ENCODE peak calls at places on chromosome 13, in seven cellular contexts. D is stomach, R is B cell, M is DMS53, B is RPMI8226, Q is thoracic aorta, I is ELF-1. X is an unnamed sample.

GRCh38 chr13:45231722-45232121 is 30.9 kb upstream of the KCTD4 start:
- DNase-seq in B (no peak), R (no peak), I (no peak), M (peak), Q (no peak), D (no peak), X (peak)

GRCh38 chr13:104984296-104984818 is 1551.1 kb downstream of the EFNB2 start:
- DNase-seq in I (no peak), R (no peak), D (peak), B (peak), M (peak), Q (no peak), X (peak)

GRCh38 chr13:22108283-22108897 is 437.5 kb downstream of the FGF9 start:
- DNase-seq in M (no peak), R (no peak), D (no peak), B (no peak), I (no peak), Q (no peak), X (no peak)

GRCh38 chr13:51550151-51550550 is 34.1 kb upstream of the WDFY2 start:
- DNase-seq in R (no peak), Q (no peak), D (no peak), B (no peak), M (no peak), I (no peak), X (no peak)

GRCh38 chr13:105971720-105972119 is 563.7 kb downstream of the EFNB2 start:
- DNase-seq in B (no peak), M (no peak), D (no peak), I (no peak), Q (no peak), R (no peak), X (no peak)

GRCh38 chr13:21058361-21058760 is 3.0 kb downstream of the LATS2 start:
- DNase-seq in M (no peak), Q (no peak), D (no peak), I (no peak), B (no peak), R (no peak), X (peak)

GRCh38 chr13:45749026-45749759 is 47.1 kb downstream of the CBY2 start:
- DNase-seq in D (no peak), M (no peak), R (no peak), Q (no peak), I (peak), B (no peak), X (no peak)

GRCh38 chr13:109629737-109630136 is 156.6 kb downstream of the IRS2 start:
- DNase-seq in Q (no peak), B (no peak), M (no peak), R (no peak), D (no peak), I (no peak), X (no peak)

GRCh38 chr13:42401376-42401775 is 129.4 kb downstream of the AKAP11 start:
- DNase-seq in I (no peak), B (no peak), D (no peak), Q (no peak), R (no peak), M (no peak), X (no peak)

GRCh38 chr13:87498681-87499080 is 172.5 kb upstream of the SLITRK5 start:
- DNase-seq in I (no peak), M (no peak), D (no peak), R (no peak), B (peak), Q (no peak), X (peak)

GRCh38 chr13:47484564-47484963 is 516.5 kb downstream of the SUCLA2 start:
- DNase-seq in M (peak), Q (no peak), R (no peak), D (no peak), I (no peak), B (no peak), X (peak)

GRCh38 chr13:27183561-27184147 is 12.0 kb upstream of the USP12 start:
- DNase-seq in M (peak), D (no peak), R (no peak), B (no peak), I (no peak), Q (no peak), X (peak)

GRCh38 chr13:30033681-30034447 is 183.4 kb upstream of the UBL3 start:
- DNase-seq in I (no peak), B (no peak), Q (no peak), D (no peak), M (peak), R (no peak), X (peak)

GRCh38 chr13:77112961-77113360 is 86.0 kb upstream of the FBXL3 start:
- DNase-seq in R (no peak), Q (no peak), D (no peak), M (no peak), I (no peak), B (no peak), X (no peak)

GRCh38 chr13:106477303-106477702 is 58.2 kb downstream of the EFNB2 start:
- DNase-seq in B (no peak), D (no peak), M (peak), Q (no peak), R (no peak), I (no peak), X (no peak)

GRCh38 chr13:59360108-59360507 is 803.6 kb downstream of the DIAPH3 start:
- DNase-seq in D (no peak), Q (no peak), M (no peak), R (no peak), B (no peak), I (peak), X (no peak)

GRCh38 chr13:38255600-38255999 is 94.1 kb upstream of the UFM1 start:
- DNase-seq in D (no peak), R (no peak), Q (no peak), B (no peak), M (no peak), I (peak), X (no peak)

GRCh38 chr13:33446821-33447481 is 161.4 kb upstream of the STARD13 start:
- DNase-seq in Q (no peak), M (no peak), R (no peak), B (no peak), I (peak), D (peak), X (no peak)

GRCh38 chr13:94020833-94021232 is 458.6 kb downstream of the DCT start:
- DNase-seq in M (peak), D (no peak), R (no peak), B (no peak), I (no peak), Q (no peak), X (peak)

GRCh38 chr13:110173247-110173818 is 133.6 kb downstream of the COL4A1 start:
- DNase-seq in Q (no peak), D (no peak), I (no peak), M (peak), B (no peak), R (no peak), X (no peak)

GRCh38 chr13:26442541-26442940 is 114.9 kb upstream of the WASF3 start:
- DNase-seq in M (no peak), B (no peak), D (no peak), I (no peak), R (no peak), Q (no peak), X (no peak)

GRCh38 chr13:28129911-28130693 is 8.2 kb upstream of the PAN3 start:
- DNase-seq in R (no peak), M (no peak), Q (no peak), I (no peak), B (no peak), D (no peak), X (peak)

GRCh38 chr13:34588362-34588761 is 353.7 kb upstream of the NBEA start:
- DNase-seq in B (no peak), Q (no peak), D (no peak), M (no peak), R (no peak), I (no peak), X (no peak)

GRCh38 chr13:79741006-79741405 is 260.1 kb downstream of the NDFIP2 start:
- DNase-seq in D (no peak), M (no peak), B (no peak), Q (no peak), R (no peak), I (peak), X (peak)

GRCh38 chr13:110676511-110677204 is 29.3 kb downstream of the CARS2 start:
- DNase-seq in I (no peak), Q (no peak), R (peak), M (no peak), B (peak), D (no peak), X (no peak)

GRCh38 chr13:81551036-81551435 is 1210.1 kb upstream of the SPRY2 start:
- DNase-seq in D (no peak), I (no peak), R (no peak), Q (no peak), B (no peak), M (no peak), X (no peak)

GRCh38 chr13:60583196-60583908 is 186.3 kb downstream of the TDRD3 start:
- DNase-seq in I (peak), Q (no peak), R (no peak), M (no peak), B (peak), D (no peak), X (peak)

X was measured in fibroblast of lung.